ENCODE peak calls at places on chromosomes 1 and 21, in four cellular contexts. V is H1, D is HepG2, S is K562. U is an unnamed sample.

GRCh38 chr1:150973826-150974579 is 632 bp downstream of the CERS2 start:
- DNase-seq in V (no peak), D (no peak), S (no peak), U (no peak)

GRCh38 chr1:186559601-186560116 is 98.7 kb upstream of the PDC start:
- DNase-seq in V (no peak), S (no peak), D (no peak), U (no peak)

GRCh38 chr1:109201123-109201703 is 12.5 kb upstream of the SARS1 start:
- DNase-seq in D (peak), V (no peak), S (peak), U (no peak)

GRCh38 chr1:114341886-114342285 is 169.1 kb downstream of the TRIM33 start:
- DNase-seq in V (no peak), D (no peak), S (no peak), U (no peak)

GRCh38 chr1:211468595-211468994 is 23.4 kb downstream of the RD3 start:
- DNase-seq in D (no peak), V (no peak), S (no peak), U (no peak)

GRCh38 chr1:119681560-119681959 is 30.2 kb upstream of the PHGDH start:
- DNase-seq in D (no peak), V (no peak), S (no peak), U (no peak)

GRCh38 chr1:203172184-203173115 is 3.2 kb downstream of the MYBPH start:
- DNase-seq in D (peak), V (peak), S (peak), U (no peak)

GRCh38 chr21:38819719-38820147 is 14.0 kb downstream of the ETS2 start:
- DNase-seq in S (no peak), D (no peak), V (no peak), U (no peak)

GRCh38 chr1:111272081-111272480 is 18.6 kb upstream of the CHIA start:
- DNase-seq in S (no peak), V (no peak), D (no peak), U (no peak)

GRCh38 chr1:71638081-71638766 is 557.4 kb upstream of the ZRANB2 start:
- DNase-seq in D (no peak), S (no peak), V (no peak), U (no peak)

DNA sequence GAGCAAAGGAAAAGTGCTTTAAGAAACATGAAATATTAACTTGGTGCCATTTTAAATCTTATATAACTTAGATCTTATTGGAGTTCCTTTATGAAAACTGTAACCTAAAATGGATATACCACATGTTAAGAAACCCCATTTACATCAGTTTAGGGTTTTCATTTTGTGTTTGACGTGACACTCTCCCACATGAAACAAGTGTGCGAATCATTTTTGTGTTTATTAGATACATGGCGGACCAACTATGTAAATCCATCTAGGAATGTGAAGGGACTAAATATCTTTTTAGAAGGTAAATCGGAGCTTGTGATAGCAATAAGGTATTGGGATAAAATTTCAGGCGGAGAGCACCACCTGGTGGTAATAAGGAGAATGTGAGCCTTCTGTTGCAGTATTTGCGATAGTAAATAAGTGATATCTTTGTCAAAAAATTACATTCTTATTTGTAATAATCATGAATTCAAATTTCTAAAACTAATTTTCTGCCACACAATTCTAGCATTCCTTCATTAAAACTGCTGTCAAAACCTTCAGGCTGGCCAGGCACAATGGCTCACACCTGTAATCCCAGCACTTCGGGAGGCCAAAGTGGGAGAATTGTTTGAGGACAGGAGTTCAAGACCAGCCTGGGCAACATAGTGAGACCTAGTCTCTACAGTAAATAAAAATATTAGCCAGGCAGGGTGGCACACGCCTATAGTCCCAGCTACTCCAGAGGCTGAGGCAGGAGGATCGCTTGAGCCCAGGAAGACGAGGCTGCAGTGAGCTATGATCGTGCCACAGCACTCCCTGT is 31.3 kb downstream of the SMAP2 start:
- DNase-seq in S (peak), D (peak), V (no peak), U (no peak)
- TF ChIP-seq ZNF274 in S (no peak), D (no peak), V (no peak), U (no peak)

DNA sequence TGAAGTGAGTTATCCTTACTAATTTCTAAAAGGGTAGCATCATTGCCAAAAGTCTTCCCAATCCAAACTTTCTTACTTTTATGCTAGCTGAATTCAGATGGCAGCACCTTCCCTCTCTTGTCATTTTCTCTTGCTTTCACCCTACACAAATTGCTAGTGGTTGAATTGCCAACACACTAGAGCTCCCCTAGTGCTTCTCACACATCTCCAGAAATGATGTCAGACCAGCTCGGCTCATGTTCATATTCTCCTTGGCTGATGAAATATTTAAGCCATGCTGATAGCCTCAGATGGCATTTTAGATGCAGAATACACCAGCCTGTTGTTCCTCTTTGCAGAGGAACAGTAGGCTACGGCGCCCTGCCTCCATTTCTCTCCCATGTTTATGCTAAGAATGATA is 256.8 kb downstream of the PTBP2 start:
- DNase-seq in V (no peak), D (no peak), S (no peak), U (no peak)
- TF ChIP-seq RFX5 in V (no peak), D (no peak), S (no peak), U (no peak)

DNA sequence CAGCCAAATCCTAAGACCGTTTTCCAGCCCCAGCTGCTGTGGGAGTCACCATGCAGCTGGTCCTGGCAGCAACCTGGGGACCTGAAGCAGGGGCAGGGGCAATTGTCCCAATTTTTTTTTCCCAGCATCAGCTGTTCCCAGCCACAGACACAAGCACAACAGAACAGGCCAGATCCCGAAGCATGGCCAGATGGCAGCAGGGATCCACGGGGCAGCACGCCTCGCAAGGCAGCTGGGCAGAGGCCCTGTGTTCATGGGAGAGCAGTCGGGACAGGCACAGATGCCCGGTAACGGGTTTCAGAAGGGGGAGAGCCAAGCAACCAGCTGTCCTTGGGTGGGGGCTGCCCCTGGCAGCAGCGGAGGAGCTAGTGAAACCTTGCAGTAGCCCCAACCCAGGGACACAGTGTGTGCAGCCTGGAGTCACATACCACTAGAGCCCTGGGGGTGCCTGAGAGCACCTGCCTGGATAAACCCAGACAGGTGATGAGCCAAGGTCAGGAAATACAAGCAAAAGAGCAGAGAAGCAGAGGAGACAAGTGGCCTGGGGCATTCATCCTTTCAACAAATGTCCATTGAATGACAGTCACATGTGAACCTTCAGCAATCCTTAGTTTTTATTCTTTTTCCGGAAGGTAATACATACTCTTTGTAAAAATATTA is 5.9 kb upstream of the CELA2B start:
- DNase-seq in S (no peak), D (no peak), V (no peak), U (no peak)
- TF ChIP-seq ZNF274 in S (no peak), D (no peak), V (no peak), U (no peak)

GRCh38 chr1:21775542-21775899 is 7.4 kb downstream of the USP48 start:
- DNase-seq in V (no peak), S (no peak), D (no peak), U (no peak)

GRCh38 chr1:21774835-21775541 is 8.0 kb downstream of the USP48 start:
- DNase-seq in D (no peak), V (no peak), S (no peak), U (no peak)

GRCh38 chr1:21775985-21776562 is 6.9 kb downstream of the USP48 start:
- DNase-seq in D (peak), S (no peak), V (no peak), U (no peak)

GRCh38 chr1:21778405-21778727 is 4.6 kb downstream of the USP48 start:
- DNase-seq in D (peak), S (no peak), V (no peak), U (no peak)

DNA sequence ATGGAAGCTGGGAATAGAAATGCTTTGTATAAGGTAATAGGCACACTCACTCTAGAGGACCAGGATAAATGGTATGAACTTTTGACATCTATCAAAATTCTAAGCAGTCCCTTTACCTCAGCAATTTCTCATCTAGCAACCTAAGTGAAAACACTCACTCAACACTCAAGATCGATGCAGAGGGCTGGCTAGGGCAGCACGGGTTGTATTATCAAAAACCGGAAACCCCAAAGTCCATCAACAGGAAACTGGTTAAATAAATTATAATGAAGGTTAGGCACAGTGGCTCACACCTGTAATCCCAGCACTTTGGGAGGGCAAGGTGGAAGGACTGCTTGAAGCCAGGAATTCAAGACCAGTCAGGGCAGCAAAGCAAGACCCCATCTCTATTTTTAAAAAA is 9.4 kb downstream of the USP48 start:
- DNase-seq in D (no peak), S (no peak), V (no peak), U (no peak)
- TF ChIP-seq RFX5 in D (no peak), S (no peak), V (no peak), U (no peak)